ENCODE peak calls at places on chromosome 6, in four cellular contexts. One of them, this sample, is unnamed.

GRCh38 chr6:108200631-108201030 is 34.8 kb downstream of the NR2E1 start:
- DNase-seq in HCT116: peak; percentile 3
- DNase-seq in K562: no peak
- DNase-seq in neural progenitor cell: no peak
- DNase-seq in this sample: peak; percentile 55

GRCh38 chr6:15023448-15023847 is 222.4 kb upstream of the JARID2 start:
- DNase-seq in HCT116: no peak
- DNase-seq in K562: no peak
- DNase-seq in neural progenitor cell: no peak
- DNase-seq in this sample: peak; percentile 45

GRCh38 chr6:25006565-25007001 is 70.8 kb upstream of the RIPOR2 start:
- DNase-seq in HCT116: peak; percentile 7
- DNase-seq in K562: peak; percentile 16
- DNase-seq in neural progenitor cell: no peak
- DNase-seq in this sample: peak; percentile 77

GRCh38 chr6:152212437-152212836 is 405.0 kb downstream of the ESR1 start:
- DNase-seq in HCT116: no peak
- DNase-seq in K562: no peak
- DNase-seq in neural progenitor cell: no peak
- DNase-seq in this sample: no peak

GRCh38 chr6:11754625-11755289 is 23.8 kb downstream of the ADTRP start:
- DNase-seq in HCT116: no peak
- DNase-seq in K562: no peak
- DNase-seq in neural progenitor cell: no peak
- DNase-seq in this sample: peak; percentile 46

GRCh38 chr6:166006593-166007301 is 160.9 kb downstream of the TBXT start:
- DNase-seq in HCT116: no peak
- DNase-seq in K562: no peak
- DNase-seq in neural progenitor cell: peak; percentile 41
- DNase-seq in this sample: no peak

GRCh38 chr6:47733879-47734558 is 35.6 kb downstream of the ADGRF4 start:
- DNase-seq in HCT116: peak; percentile 26
- DNase-seq in K562: peak; percentile 50
- DNase-seq in neural progenitor cell: peak; percentile 28
- DNase-seq in this sample: peak; percentile 47

GRCh38 chr6:148790817-148791216 is 44.0 kb downstream of the UST start:
- DNase-seq in HCT116: no peak
- DNase-seq in K562: no peak
- DNase-seq in neural progenitor cell: no peak
- DNase-seq in this sample: no peak

GRCh38 chr6:165891320-165891719 is 228.3 kb upstream of the PDE10A start:
- DNase-seq in HCT116: no peak
- DNase-seq in K562: no peak
- DNase-seq in neural progenitor cell: no peak
- DNase-seq in this sample: no peak

GRCh38 chr6:83365931-83366330 is 64.9 kb downstream of the ME1 start:
- DNase-seq in HCT116: no peak
- DNase-seq in K562: no peak
- DNase-seq in neural progenitor cell: no peak
- DNase-seq in this sample: no peak

GRCh38 chr6:31734703-31735500 is 1.4 kb downstream of the CLIC1 start:
- DNase-seq in HCT116: no peak
- DNase-seq in K562: peak; percentile 96
- DNase-seq in neural progenitor cell: peak; percentile 53
- DNase-seq in this sample: peak; percentile 77

GRCh38 chr6:138499303-138499991 is at the start of gene NHSL1:
- DNase-seq in HCT116: no peak
- DNase-seq in K562: no peak
- DNase-seq in neural progenitor cell: peak; percentile 51
- DNase-seq in this sample: peak; percentile 65

GRCh38 chr6:1686117-1687098 is 76.7 kb downstream of the FOXC1 start:
- DNase-seq in HCT116: no peak
- DNase-seq in K562: no peak
- DNase-seq in neural progenitor cell: no peak
- DNase-seq in this sample: peak; percentile 96

GRCh38 chr6:9397981-9398559 is 962.7 kb upstream of the SLC35B3 start:
- DNase-seq in HCT116: no peak
- DNase-seq in K562: no peak
- DNase-seq in neural progenitor cell: no peak
- DNase-seq in this sample: no peak

GRCh38 chr6:9540534-9541126 is 874.2 kb downstream of the TFAP2A start:
- DNase-seq in HCT116: peak; percentile 47
- DNase-seq in K562: peak; percentile 35
- DNase-seq in neural progenitor cell: peak; percentile 40
- DNase-seq in this sample: peak; percentile 72

GRCh38 chr6:29733057-29733456 is 9.8 kb downstream of the HLA-F start:
- DNase-seq in HCT116: no peak
- DNase-seq in K562: no peak
- DNase-seq in neural progenitor cell: no peak
- DNase-seq in this sample: no peak

GRCh38 chr6:35058041-35058675 is 83.0 kb downstream of the TCP11 start:
- DNase-seq in HCT116: no peak
- DNase-seq in K562: no peak
- DNase-seq in neural progenitor cell: peak; percentile 85
- DNase-seq in this sample: no peak

DNA sequence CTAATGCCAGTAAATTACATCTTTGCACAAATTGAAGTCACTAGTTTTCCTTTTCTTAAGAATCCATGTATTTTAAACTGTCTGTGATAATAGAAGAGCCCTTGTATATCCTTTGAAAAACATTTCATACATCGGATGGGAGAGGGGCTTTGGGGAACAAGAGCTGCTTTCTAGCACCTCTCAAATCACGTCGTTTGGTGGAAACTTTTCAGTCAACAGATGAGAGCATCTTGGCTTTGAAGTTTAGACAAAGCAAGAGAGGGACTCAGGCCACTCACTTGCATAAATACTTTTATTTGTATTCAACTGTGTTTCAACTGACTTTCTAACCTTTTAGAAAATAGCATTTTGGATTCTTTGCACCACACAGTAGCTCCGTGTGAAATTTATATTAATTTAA is 502.3 kb upstream of the IMPG1 start:
- DNase-seq in HCT116: no peak
- DNase-seq in K562: no peak
- DNase-seq in neural progenitor cell: peak; percentile 8
- DNase-seq in this sample: no peak
- H3K9ac ChIP-seq in HCT116: no peak overlapping the region
- H3K9ac ChIP-seq in K562: no peak overlapping the region
- H3K9ac ChIP-seq in neural progenitor cell: no peak overlapping the region
- H3K9ac ChIP-seq in this sample: no peak overlapping the region

GRCh38 chr6:37523412-37523811 is 23.7 kb upstream of the CCDC167 start:
- DNase-seq in HCT116: no peak
- DNase-seq in K562: no peak
- DNase-seq in neural progenitor cell: no peak
- DNase-seq in this sample: no peak

GRCh38 chr6:37520926-37521325 is 21.2 kb upstream of the CCDC167 start:
- DNase-seq in HCT116: no peak
- DNase-seq in K562: no peak
- DNase-seq in neural progenitor cell: no peak
- DNase-seq in this sample: no peak

GRCh38 chr6:37524025-37524647 is 24.4 kb upstream of the CCDC167 start:
- DNase-seq in HCT116: no peak
- DNase-seq in K562: no peak
- DNase-seq in neural progenitor cell: no peak
- DNase-seq in this sample: no peak

GRCh38 chr6:37521674-37522073 is 22.0 kb upstream of the CCDC167 start:
- DNase-seq in HCT116: no peak
- DNase-seq in K562: no peak
- DNase-seq in neural progenitor cell: no peak
- DNase-seq in this sample: no peak

DNA sequence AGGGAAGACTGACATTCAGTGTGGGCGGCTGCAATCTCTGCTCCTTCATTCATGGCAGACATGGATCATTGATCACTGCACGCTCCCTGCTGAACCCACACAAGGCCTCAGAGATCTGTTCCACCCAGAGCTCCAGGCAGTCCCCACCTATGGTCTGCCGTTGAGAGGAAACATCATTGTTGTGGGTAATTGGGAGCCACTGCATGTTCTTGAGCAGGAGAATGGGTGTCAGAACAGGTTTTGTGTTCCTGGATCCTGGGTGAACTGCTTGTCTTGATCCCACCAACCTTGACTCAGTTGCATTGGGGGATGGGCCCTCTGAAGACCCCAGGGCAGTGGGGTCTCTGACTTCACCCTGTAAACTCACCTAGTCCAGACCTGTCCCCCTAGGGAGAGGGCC is 23.1 kb upstream of the CCDC167 start:
- DNase-seq in HCT116: no peak
- DNase-seq in K562: no peak
- DNase-seq in neural progenitor cell: no peak
- DNase-seq in this sample: no peak
- H3K4me1 ChIP-seq in HCT116: no peaks in the 10 kb centered on the region
- H3K4me1 ChIP-seq in K562: no peaks in the 10 kb centered on the region
- H3K4me1 ChIP-seq in neural progenitor cell: no peaks in the 10 kb centered on the region
- H3K4me1 ChIP-seq in this sample: no peaks in the 10 kb centered on the region

DNA sequence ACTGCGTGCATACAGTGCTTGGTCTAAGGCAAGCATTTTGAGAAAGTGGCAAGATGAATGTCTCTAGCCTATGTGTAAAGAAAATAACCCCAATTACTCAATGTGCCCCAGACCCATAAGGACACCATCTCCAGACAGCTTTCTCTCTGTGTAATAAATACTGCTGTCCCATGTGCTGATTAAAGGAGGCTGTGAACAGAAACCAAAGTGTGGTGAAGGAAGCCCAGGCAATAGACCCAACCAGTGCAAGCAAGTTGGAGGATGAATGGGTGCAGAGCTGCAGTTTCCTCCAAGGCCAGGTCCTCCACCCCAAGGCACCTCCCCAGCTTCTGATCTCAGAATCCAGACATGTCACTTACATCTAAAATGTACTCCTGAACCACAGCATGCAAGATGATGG is 60.6 kb downstream of the TRAM2 start:
- DNase-seq in HCT116: no peak
- DNase-seq in K562: no peak
- DNase-seq in neural progenitor cell: no peak
- DNase-seq in this sample: no peak
- H3K79me2 ChIP-seq in HCT116: no peaks in the 10 kb centered on the region
- H3K79me2 ChIP-seq in K562: peaks cover 6% of the 10 kb centered on the region
- H3K79me2 ChIP-seq in neural progenitor cell: no peaks in the 10 kb centered on the region
- H3K79me2 ChIP-seq in this sample: peaks cover 31% of the 10 kb centered on the region

GRCh38 chr6:157791461-157791860 is 31.6 kb upstream of the SNX9 start:
- DNase-seq in HCT116: no peak
- DNase-seq in K562: no peak
- DNase-seq in neural progenitor cell: no peak
- DNase-seq in this sample: no peak
- H3K9ac ChIP-seq in HCT116: no peak overlapping the region
- H3K9ac ChIP-seq in K562: no peak overlapping the region
- H3K9ac ChIP-seq in neural progenitor cell: no peak overlapping the region
- H3K9ac ChIP-seq in this sample: no peak overlapping the region

GRCh38 chr6:87922191-87922946 is 125.3 kb upstream of the SPACA1 start:
- DNase-seq in HCT116: no peak
- DNase-seq in K562: no peak
- DNase-seq in neural progenitor cell: no peak
- DNase-seq in this sample: no peak
- H3K4me1 ChIP-seq in HCT116: no peaks in the 10 kb centered on the region
- H3K4me1 ChIP-seq in K562: no peaks in the 10 kb centered on the region
- H3K4me1 ChIP-seq in neural progenitor cell: no peaks in the 10 kb centered on the region
- H3K4me1 ChIP-seq in this sample: no peaks in the 10 kb centered on the region

GRCh38 chr6:41716516-41717446 is 18.6 kb downstream of the TFEB start:
- DNase-seq in HCT116: no peak
- DNase-seq in K562: no peak
- DNase-seq in neural progenitor cell: no peak
- DNase-seq in this sample: no peak
- H3K79me2 ChIP-seq in HCT116: no peaks in the 10 kb centered on the region
- H3K79me2 ChIP-seq in K562: no peaks in the 10 kb centered on the region
- H3K79me2 ChIP-seq in neural progenitor cell: no peaks in the 10 kb centered on the region
- H3K79me2 ChIP-seq in this sample: peaks cover 46% of the 10 kb centered on the region

GRCh38 chr6:111685506-111685905 is 79.8 kb upstream of the TRAF3IP2 start:
- DNase-seq in HCT116: no peak
- DNase-seq in K562: no peak
- DNase-seq in neural progenitor cell: no peak
- DNase-seq in this sample: no peak
- H3K9ac ChIP-seq in HCT116: no peak overlapping the region
- H3K9ac ChIP-seq in K562: no peak overlapping the region
- H3K9ac ChIP-seq in neural progenitor cell: no peak overlapping the region
- H3K9ac ChIP-seq in this sample: no peak overlapping the region

DNA sequence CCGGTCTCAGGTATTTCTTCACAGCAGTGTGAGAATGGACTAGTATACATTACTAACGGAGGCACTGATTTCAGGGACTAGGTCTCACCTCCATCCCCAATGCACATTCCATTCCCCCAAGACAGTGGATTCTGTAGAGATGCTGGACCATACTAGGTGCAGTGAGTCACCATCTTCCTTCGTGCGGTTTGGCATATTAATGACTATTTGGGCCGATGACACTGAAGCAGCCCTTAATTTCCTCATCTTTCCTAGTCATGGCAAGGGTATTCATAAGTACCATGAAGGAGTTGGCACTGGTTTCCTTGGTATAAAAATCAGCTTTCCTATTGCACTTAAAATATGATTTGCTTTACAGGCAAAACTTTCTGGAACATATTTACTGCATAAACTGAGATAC is 121.4 kb upstream of the TRAF3IP2 start:
- DNase-seq in HCT116: no peak
- DNase-seq in K562: no peak
- DNase-seq in neural progenitor cell: no peak
- DNase-seq in this sample: no peak
- H3K4me1 ChIP-seq in HCT116: no peaks in the 10 kb centered on the region
- H3K4me1 ChIP-seq in K562: no peaks in the 10 kb centered on the region
- H3K4me1 ChIP-seq in neural progenitor cell: peaks cover 22% of the 10 kb centered on the region
- H3K4me1 ChIP-seq in this sample: peaks cover 6% of the 10 kb centered on the region

GRCh38 chr6:63674635-63675034 is 39.0 kb downstream of the PHF3 start:
- DNase-seq in HCT116: no peak
- DNase-seq in K562: no peak
- DNase-seq in neural progenitor cell: no peak
- DNase-seq in this sample: no peak

GRCh38 chr6:63675138-63675537 is 39.5 kb downstream of the PHF3 start:
- DNase-seq in HCT116: no peak
- DNase-seq in K562: no peak
- DNase-seq in neural progenitor cell: no peak
- DNase-seq in this sample: no peak

GRCh38 chr6:63673692-63674091 is 38.1 kb downstream of the PHF3 start:
- DNase-seq in HCT116: no peak
- DNase-seq in K562: no peak
- DNase-seq in neural progenitor cell: no peak
- DNase-seq in this sample: no peak

GRCh38 chr6:63671098-63671754 is 35.6 kb downstream of the PHF3 start:
- DNase-seq in HCT116: no peak
- DNase-seq in K562: no peak
- DNase-seq in neural progenitor cell: no peak
- DNase-seq in this sample: no peak

DNA sequence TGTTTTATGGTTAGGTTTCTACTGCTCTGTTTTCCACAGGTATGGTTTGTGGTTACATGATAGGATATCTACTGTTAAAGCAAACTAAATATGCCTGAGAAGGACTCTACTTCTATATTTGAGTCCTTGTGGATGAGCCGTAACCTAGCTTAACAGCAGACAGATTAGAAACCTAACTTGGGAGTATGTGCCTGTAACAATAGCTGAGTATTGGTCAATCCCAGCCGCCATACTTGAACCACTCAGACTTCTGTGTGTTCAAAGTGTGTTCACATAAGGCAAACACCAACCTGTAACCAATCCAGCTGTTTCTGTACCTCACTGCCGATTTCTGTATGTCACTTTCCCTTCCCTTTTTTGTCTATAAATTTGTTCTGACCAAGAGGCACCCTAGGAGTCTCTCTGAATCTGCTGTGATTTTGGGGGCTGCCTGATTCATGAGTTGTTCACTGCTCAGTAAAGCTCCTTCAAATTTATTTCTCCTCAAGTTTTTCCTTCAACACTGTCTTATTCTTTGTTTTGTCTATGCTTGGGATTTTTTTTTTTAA is 37.1 kb downstream of the PHF3 start:
- DNase-seq in HCT116: no peak
- DNase-seq in K562: no peak
- DNase-seq in neural progenitor cell: no peak
- DNase-seq in this sample: no peak
- H3K79me2 ChIP-seq in HCT116: peaks cover 96% of the 10 kb centered on the region
- H3K79me2 ChIP-seq in K562: peaks cover 92% of the 10 kb centered on the region
- H3K79me2 ChIP-seq in neural progenitor cell: peaks cover 100% of the 10 kb centered on the region
- H3K79me2 ChIP-seq in this sample: peaks cover 87% of the 10 kb centered on the region

GRCh38 chr6:133540361-133540760 is 299.2 kb downstream of the EYA4 start:
- DNase-seq in HCT116: no peak
- DNase-seq in K562: no peak
- DNase-seq in neural progenitor cell: no peak
- DNase-seq in this sample: no peak
- H3K9ac ChIP-seq in HCT116: no peak overlapping the region
- H3K9ac ChIP-seq in K562: no peak overlapping the region
- H3K9ac ChIP-seq in neural progenitor cell: no peak overlapping the region
- H3K9ac ChIP-seq in this sample: no peak overlapping the region

This sample was measured in mammary epithelial cell.